ENCODE peak calls at places on chromosome 3, in six cellular contexts. One of them, this sample, is unnamed.

GRCh38 chr3:196962930-196963259 is 5.7 kb downstream of the PIGZ start:
- DNase-seq in brain microvascular endothelial cell: no peak
- DNase-seq in right lobe of liver: no peak
- DNase-seq in stomach: no peak
- DNase-seq in heart left ventricle: no peak
- DNase-seq in AG10803: no peak
- DNase-seq in this sample: no peak

GRCh38 chr3:65996605-65997004 is 42.1 kb downstream of the MAGI1 start:
- DNase-seq in brain microvascular endothelial cell: peak; percentile 81
- DNase-seq in right lobe of liver: no peak
- DNase-seq in stomach: peak; percentile 48
- DNase-seq in heart left ventricle: no peak
- DNase-seq in AG10803: no peak
- DNase-seq in this sample: no peak

GRCh38 chr3:144053121-144053520 is 81.5 kb downstream of the DIPK2A start:
- DNase-seq in brain microvascular endothelial cell: peak; percentile 18
- DNase-seq in right lobe of liver: no peak
- DNase-seq in stomach: no peak
- DNase-seq in heart left ventricle: no peak
- DNase-seq in AG10803: peak; percentile 63
- DNase-seq in this sample: peak; percentile 34

GRCh38 chr3:10026084-10026890 is at the start of gene FANCD2:
- DNase-seq in brain microvascular endothelial cell: peak; percentile 80
- DNase-seq in right lobe of liver: peak; percentile 92
- DNase-seq in stomach: peak; percentile 92
- DNase-seq in heart left ventricle: peak; percentile 86
- DNase-seq in AG10803: peak; percentile 78
- DNase-seq in this sample: peak; percentile 55

GRCh38 chr3:193884011-193884410 is 251.9 kb upstream of the HES1 start:
- DNase-seq in brain microvascular endothelial cell: no peak
- DNase-seq in right lobe of liver: no peak
- DNase-seq in stomach: no peak
- DNase-seq in heart left ventricle: no peak
- DNase-seq in AG10803: no peak
- DNase-seq in this sample: no peak

GRCh38 chr3:9473496-9473895 is 76.1 kb downstream of the SETD5 start:
- DNase-seq in brain microvascular endothelial cell: no peak
- DNase-seq in right lobe of liver: no peak
- DNase-seq in stomach: no peak
- DNase-seq in heart left ventricle: no peak
- DNase-seq in AG10803: peak; percentile 4
- DNase-seq in this sample: no peak

GRCh38 chr3:11582123-11582968 is 61.4 kb downstream of the VGLL4 start:
- DNase-seq in brain microvascular endothelial cell: peak; percentile 66
- DNase-seq in right lobe of liver: no peak
- DNase-seq in stomach: peak; percentile 68
- DNase-seq in heart left ventricle: peak; percentile 82
- DNase-seq in AG10803: peak; percentile 92
- DNase-seq in this sample: peak; percentile 75

GRCh38 chr3:86990734-86991481 is at the start of gene VGLL3:
- DNase-seq in brain microvascular endothelial cell: peak; percentile 95
- DNase-seq in right lobe of liver: peak; percentile 60
- DNase-seq in stomach: peak; percentile 49
- DNase-seq in heart left ventricle: peak; percentile 50
- DNase-seq in AG10803: peak; percentile 92
- DNase-seq in this sample: peak; percentile 64

GRCh38 chr3:175748087-175748732 is 889.1 kb downstream of the NAALADL2 start:
- DNase-seq in brain microvascular endothelial cell: no peak
- DNase-seq in right lobe of liver: no peak
- DNase-seq in stomach: no peak
- DNase-seq in heart left ventricle: no peak
- DNase-seq in AG10803: no peak
- DNase-seq in this sample: no peak

GRCh38 chr3:133479895-133480669 is 80.2 kb downstream of the BFSP2 start:
- DNase-seq in brain microvascular endothelial cell: no peak
- DNase-seq in right lobe of liver: no peak
- DNase-seq in stomach: no peak
- DNase-seq in heart left ventricle: no peak
- DNase-seq in AG10803: no peak
- DNase-seq in this sample: no peak

GRCh38 chr3:189860296-189860695 is 229.1 kb downstream of the TP63 start:
- DNase-seq in brain microvascular endothelial cell: no peak
- DNase-seq in right lobe of liver: no peak
- DNase-seq in stomach: no peak
- DNase-seq in heart left ventricle: no peak
- DNase-seq in AG10803: no peak
- DNase-seq in this sample: no peak

GRCh38 chr3:31959951-31960792 is 20.9 kb downstream of the OSBPL10 start:
- DNase-seq in brain microvascular endothelial cell: no peak
- DNase-seq in right lobe of liver: no peak
- DNase-seq in stomach: no peak
- DNase-seq in heart left ventricle: no peak
- DNase-seq in AG10803: no peak
- DNase-seq in this sample: no peak

GRCh38 chr3:151085889-151086483 is 522 bp downstream of the MED12L start:
- DNase-seq in brain microvascular endothelial cell: no peak
- DNase-seq in right lobe of liver: peak; percentile 56
- DNase-seq in stomach: no peak
- DNase-seq in heart left ventricle: no peak
- DNase-seq in AG10803: no peak
- DNase-seq in this sample: no peak

GRCh38 chr3:129429080-129429451 is 630 bp upstream of the EFCAB12 start:
- DNase-seq in brain microvascular endothelial cell: no peak
- DNase-seq in right lobe of liver: no peak
- DNase-seq in stomach: no peak
- DNase-seq in heart left ventricle: no peak
- DNase-seq in AG10803: no peak
- DNase-seq in this sample: no peak

GRCh38 chr3:133269393-133269792 is 130.5 kb upstream of the BFSP2 start:
- DNase-seq in brain microvascular endothelial cell: no peak
- DNase-seq in right lobe of liver: no peak
- DNase-seq in stomach: no peak
- DNase-seq in heart left ventricle: no peak
- DNase-seq in AG10803: no peak
- DNase-seq in this sample: no peak

GRCh38 chr3:125961289-125961589 is 7.7 kb upstream of the ROPN1B start:
- DNase-seq in brain microvascular endothelial cell: no peak
- DNase-seq in right lobe of liver: no peak
- DNase-seq in stomach: no peak
- DNase-seq in heart left ventricle: no peak
- DNase-seq in AG10803: no peak
- DNase-seq in this sample: no peak

GRCh38 chr3:39038165-39038564 is 13.6 kb downstream of the SCN11A start:
- DNase-seq in brain microvascular endothelial cell: peak; percentile 68
- DNase-seq in right lobe of liver: no peak
- DNase-seq in stomach: no peak
- DNase-seq in heart left ventricle: no peak
- DNase-seq in AG10803: peak; percentile 88
- DNase-seq in this sample: no peak

GRCh38 chr3:15333099-15333956 is 942 bp upstream of the SH3BP5 start:
- DNase-seq in brain microvascular endothelial cell: no peak
- DNase-seq in right lobe of liver: no peak
- DNase-seq in stomach: no peak
- DNase-seq in heart left ventricle: no peak
- DNase-seq in AG10803: no peak
- DNase-seq in this sample: no peak

GRCh38 chr3:172317984-172318383 is 130.3 kb downstream of the GHSR start:
- DNase-seq in brain microvascular endothelial cell: peak; percentile 86
- DNase-seq in right lobe of liver: no peak
- DNase-seq in stomach: no peak
- DNase-seq in heart left ventricle: peak; percentile 71
- DNase-seq in AG10803: peak; percentile 98
- DNase-seq in this sample: peak; percentile 84

GRCh38 chr3:161104561-161105551 is at the start of gene B3GALNT1:
- DNase-seq in brain microvascular endothelial cell: peak; percentile 32
- DNase-seq in right lobe of liver: peak; percentile 68
- DNase-seq in stomach: peak; percentile 55
- DNase-seq in heart left ventricle: peak; percentile 52
- DNase-seq in AG10803: peak; percentile 66
- DNase-seq in this sample: peak; percentile 20

GRCh38 chr3:188421836-188422540 is 268.0 kb downstream of the LPP start:
- DNase-seq in brain microvascular endothelial cell: no peak
- DNase-seq in right lobe of liver: no peak
- DNase-seq in stomach: no peak
- DNase-seq in heart left ventricle: no peak
- DNase-seq in AG10803: peak; percentile 35
- DNase-seq in this sample: no peak

GRCh38 chr3:98530676-98531075 is 1.1 kb upstream of the GPR15 start:
- DNase-seq in brain microvascular endothelial cell: no peak
- DNase-seq in right lobe of liver: no peak
- DNase-seq in stomach: no peak
- DNase-seq in heart left ventricle: no peak
- DNase-seq in AG10803: no peak
- DNase-seq in this sample: no peak
- H3K4me3 ChIP-seq in brain microvascular endothelial cell: no peak overlapping the region
- H3K4me3 ChIP-seq in right lobe of liver: no peak overlapping the region
- H3K4me3 ChIP-seq in stomach: no peak overlapping the region
- H3K4me3 ChIP-seq in heart left ventricle: no peak overlapping the region
- H3K4me3 ChIP-seq in AG10803: no peak overlapping the region
- H3K4me3 ChIP-seq in this sample: no peak overlapping the region

GRCh38 chr3:174126990-174127758 is 729.6 kb downstream of the NLGN1 start:
- DNase-seq in brain microvascular endothelial cell: no peak
- DNase-seq in right lobe of liver: no peak
- DNase-seq in stomach: no peak
- DNase-seq in heart left ventricle: no peak
- DNase-seq in AG10803: no peak
- DNase-seq in this sample: no peak

GRCh38 chr3:174132421-174133042 is 726.6 kb upstream of the NAALADL2 start:
- DNase-seq in brain microvascular endothelial cell: no peak
- DNase-seq in right lobe of liver: no peak
- DNase-seq in stomach: no peak
- DNase-seq in heart left ventricle: no peak
- DNase-seq in AG10803: no peak
- DNase-seq in this sample: no peak

DNA sequence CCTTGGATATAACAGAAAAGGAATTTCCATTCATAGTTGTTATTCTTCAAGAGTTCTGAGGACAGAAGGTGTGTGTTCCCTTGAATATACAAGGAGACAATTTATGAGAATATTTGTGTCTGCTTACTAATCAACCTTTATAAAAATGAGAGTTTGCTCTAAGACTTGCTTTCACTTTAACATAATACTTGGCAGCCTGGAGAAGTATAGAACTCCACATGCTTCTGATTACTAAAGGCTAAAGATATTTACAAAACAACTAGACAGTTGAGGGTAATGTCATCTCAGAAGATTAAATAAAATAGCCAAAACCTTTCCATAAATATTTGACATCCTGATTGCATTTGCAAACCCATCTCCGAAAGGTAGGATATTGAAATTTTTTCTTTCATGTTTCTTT is 727.1 kb upstream of the NAALADL2 start:
- DNase-seq in brain microvascular endothelial cell: no peak
- DNase-seq in right lobe of liver: no peak
- DNase-seq in stomach: no peak
- DNase-seq in heart left ventricle: no peak
- DNase-seq in AG10803: peak; percentile 46
- DNase-seq in this sample: no peak
- H3K4me3 ChIP-seq in brain microvascular endothelial cell: no peak overlapping the region
- H3K4me3 ChIP-seq in right lobe of liver: no peak overlapping the region
- H3K4me3 ChIP-seq in stomach: no peak overlapping the region
- H3K4me3 ChIP-seq in heart left ventricle: no peak overlapping the region
- H3K4me3 ChIP-seq in AG10803: no peak overlapping the region
- H3K4me3 ChIP-seq in this sample: no peak overlapping the region

DNA sequence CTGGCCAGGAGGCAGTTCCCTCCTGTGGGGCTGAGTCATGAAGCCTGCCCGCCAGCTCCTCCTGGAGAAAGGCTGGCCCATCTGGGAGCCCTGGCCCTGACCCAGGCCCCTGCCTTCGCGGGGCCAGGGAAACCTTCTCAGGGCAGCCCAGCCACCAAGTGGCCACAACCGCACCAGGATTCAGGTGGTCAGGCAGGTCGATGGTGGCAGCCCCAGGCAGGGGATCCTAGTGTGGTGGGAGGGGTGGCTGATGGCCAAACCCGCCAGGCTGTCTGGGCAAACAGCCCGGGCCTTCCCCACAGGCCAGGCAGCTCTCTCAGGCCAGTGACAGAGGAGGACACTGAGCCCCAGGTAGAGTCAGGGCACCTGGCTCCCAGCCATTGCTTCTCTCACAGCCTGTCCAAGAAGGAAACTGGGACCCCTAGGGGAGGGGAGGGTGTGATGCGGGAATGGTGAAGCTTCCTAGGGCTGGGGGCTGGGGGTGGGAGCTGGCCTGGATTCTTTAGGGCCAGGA is 1.2 kb downstream of the TWF2 start:
- DNase-seq in brain microvascular endothelial cell: peak; percentile 81
- DNase-seq in right lobe of liver: peak; percentile 84
- DNase-seq in stomach: peak; percentile 83
- DNase-seq in heart left ventricle: peak; percentile 78
- DNase-seq in AG10803: peak; percentile 90
- DNase-seq in this sample: peak; percentile 66
- H3K4me3 ChIP-seq in brain microvascular endothelial cell: peak overlapping the region; percentile 93
- H3K4me3 ChIP-seq in right lobe of liver: peak overlapping the region; percentile 82
- H3K4me3 ChIP-seq in stomach: peak overlapping the region; percentile 94
- H3K4me3 ChIP-seq in heart left ventricle: peak overlapping the region; percentile 97
- H3K4me3 ChIP-seq in AG10803: peak overlapping the region; percentile 96
- H3K4me3 ChIP-seq in this sample: peak overlapping the region; percentile 96

GRCh38 chr3:177361042-177361938 is 164.0 kb upstream of the TBL1XR1 start:
- DNase-seq in brain microvascular endothelial cell: no peak
- DNase-seq in right lobe of liver: peak; percentile 58
- DNase-seq in stomach: no peak
- DNase-seq in heart left ventricle: peak; percentile 23
- DNase-seq in AG10803: no peak
- DNase-seq in this sample: no peak
- H3K4me3 ChIP-seq in brain microvascular endothelial cell: no peak overlapping the region
- H3K4me3 ChIP-seq in right lobe of liver: no peak overlapping the region
- H3K4me3 ChIP-seq in stomach: peak overlapping the region; percentile 37
- H3K4me3 ChIP-seq in heart left ventricle: peak overlapping the region; percentile 50
- H3K4me3 ChIP-seq in AG10803: no peak overlapping the region
- H3K4me3 ChIP-seq in this sample: no peak overlapping the region

GRCh38 chr3:159560214-159561004 is 428.2 kb upstream of the IL12A start:
- DNase-seq in brain microvascular endothelial cell: no peak
- DNase-seq in right lobe of liver: no peak
- DNase-seq in stomach: no peak
- DNase-seq in heart left ventricle: no peak
- DNase-seq in AG10803: no peak
- DNase-seq in this sample: no peak
- H3K4me3 ChIP-seq in brain microvascular endothelial cell: no peak overlapping the region
- H3K4me3 ChIP-seq in right lobe of liver: no peak overlapping the region
- H3K4me3 ChIP-seq in stomach: no peak overlapping the region
- H3K4me3 ChIP-seq in heart left ventricle: no peak overlapping the region
- H3K4me3 ChIP-seq in AG10803: no peak overlapping the region
- H3K4me3 ChIP-seq in this sample: no peak overlapping the region

DNA sequence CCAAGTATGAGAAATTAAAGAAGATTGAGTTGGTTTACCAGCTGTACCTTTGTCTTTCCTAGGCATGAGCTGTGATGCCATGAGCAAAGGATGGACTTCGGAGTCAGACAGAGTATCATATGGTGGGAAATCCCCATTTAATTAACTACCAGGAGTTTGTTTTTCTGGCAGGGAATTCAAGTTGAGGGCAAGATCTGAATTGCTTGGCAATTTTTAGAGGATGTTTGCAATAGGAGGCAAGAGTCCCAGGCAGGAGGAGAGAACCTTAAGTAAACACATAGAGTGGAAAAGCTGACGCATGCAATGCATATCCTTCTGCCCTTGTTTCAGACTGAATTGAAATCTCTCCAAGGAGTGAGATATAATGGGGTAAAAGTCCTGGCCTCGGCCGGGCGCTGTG is 569.7 kb upstream of the MDFIC2 start:
- DNase-seq in brain microvascular endothelial cell: no peak
- DNase-seq in right lobe of liver: no peak
- DNase-seq in stomach: no peak
- DNase-seq in heart left ventricle: no peak
- DNase-seq in AG10803: no peak
- DNase-seq in this sample: no peak
- H3K4me3 ChIP-seq in brain microvascular endothelial cell: no peak overlapping the region
- H3K4me3 ChIP-seq in right lobe of liver: no peak overlapping the region
- H3K4me3 ChIP-seq in stomach: no peak overlapping the region
- H3K4me3 ChIP-seq in heart left ventricle: no peak overlapping the region
- H3K4me3 ChIP-seq in AG10803: no peak overlapping the region
- H3K4me3 ChIP-seq in this sample: no peak overlapping the region